ENCODE peak calls at places on chromosomes 3 and 15, in seven cellular contexts. M, G, J, C, L, W and K are unnamed samples.

GRCh38 chr15:77186518-77187095 is 115.7 kb upstream of the TSPAN3 start:
- DNase-seq in M (peak), G (peak), J (peak), C (peak), L (peak), W (peak), K (peak)

GRCh38 chr3:113166719-113167492 is 44.5 kb upstream of the BOC start:
- DNase-seq in M (peak), G (peak), J (peak), C (peak), L (peak), W (no peak), K (no peak)

GRCh38 chr3:189502676-189503257 is 128.4 kb upstream of the TP63 start:
- DNase-seq in M (no peak), G (no peak), J (no peak), C (no peak), L (no peak), W (no peak), K (peak)

GRCh38 chr3:134839990-134840389 is 44.9 kb downstream of the EPHB1 start:
- DNase-seq in M (no peak), G (no peak), J (no peak), C (no peak), L (no peak), W (no peak), K (peak)

GRCh38 chr3:63228677-63229076 is 49.4 kb upstream of the SYNPR start:
- DNase-seq in M (peak), G (peak), J (peak), C (peak), L (peak), W (peak), K (peak)

GRCh38 chr15:98689431-98689861 is 41.1 kb downstream of the IGF1R start:
- DNase-seq in M (peak), G (peak), J (no peak), C (peak), L (peak), W (no peak), K (no peak)

GRCh38 chr15:85825719-85826118 is 31.0 kb upstream of the KLHL25 start:
- DNase-seq in M (no peak), G (peak), J (no peak), C (no peak), L (no peak), W (no peak), K (no peak)

GRCh38 chr15:66850078-66850991 is 148.3 kb downstream of the SMAD6 start:
- DNase-seq in M (no peak), G (no peak), J (no peak), C (peak), L (no peak), W (no peak), K (no peak)

GRCh38 chr3:53180305-53181023 is 19.5 kb downstream of the PRKCD start:
- DNase-seq in M (no peak), G (no peak), J (no peak), C (no peak), L (no peak), W (no peak), K (no peak)

GRCh38 chr15:77784361-77785292 is 151.9 kb upstream of the LINGO1 start:
- DNase-seq in M (no peak), G (peak), J (peak), C (peak), L (no peak), W (peak), K (no peak)

GRCh38 chr15:65211157-65211982 is at the start of gene CILP:
- DNase-seq in M (peak), G (no peak), J (peak), C (peak), L (peak), W (no peak), K (no peak)

GRCh38 chr15:56815247-56815646 is 81.9 kb upstream of the ZNF280D start:
- DNase-seq in M (no peak), G (peak), J (no peak), C (no peak), L (no peak), W (peak), K (no peak)

GRCh38 chr15:73752817-73753214 is 335 bp downstream of the INSYN1 start:
- DNase-seq in M (peak), G (no peak), J (peak), C (peak), L (no peak), W (no peak), K (no peak)

GRCh38 chr15:73751481-73751880 is 1.7 kb downstream of the INSYN1 start:
- DNase-seq in M (no peak), G (no peak), J (no peak), C (no peak), L (no peak), W (no peak), K (no peak)

GRCh38 chr15:73753250-73754130 is at the start of gene INSYN1:
- DNase-seq in M (peak), G (no peak), J (peak), C (peak), L (peak), W (no peak), K (no peak)

GRCh38 chr15:73750951-73751350 is 2.2 kb downstream of the INSYN1 start:
- DNase-seq in M (no peak), G (no peak), J (no peak), C (no peak), L (no peak), W (no peak), K (no peak)

GRCh38 chr15:73751896-73752816 is 995 bp downstream of the INSYN1 start:
- DNase-seq in M (peak), G (no peak), J (peak), C (peak), L (no peak), W (no peak), K (no peak)
- H3K9ac ChIP-seq in M (no peak), G (no peak), J (no peak), C (peak), L (peak), W (no peak), K (no peak)

GRCh38 chr3:23199649-23200048 is 3.5 kb upstream of the UBE2E2 start:
- DNase-seq in M (no peak), G (no peak), J (peak), C (no peak), L (no peak), W (no peak), K (no peak)

GRCh38 chr3:23203651-23204111 is 554 bp downstream of the UBE2E2 start:
- DNase-seq in M (no peak), G (peak), J (peak), C (peak), L (peak), W (no peak), K (peak)

GRCh38 chr3:23202921-23203650 is at the start of gene UBE2E2:
- DNase-seq in M (peak), G (peak), J (peak), C (peak), L (peak), W (no peak), K (peak)

GRCh38 chr3:23201154-23201838 is 1.8 kb upstream of the UBE2E2 start:
- DNase-seq in M (no peak), G (no peak), J (no peak), C (no peak), L (no peak), W (no peak), K (no peak)

GRCh38 chr3:23202203-23202920 is 765 bp upstream of the UBE2E2 start:
- DNase-seq in M (peak), G (peak), J (no peak), C (peak), L (peak), W (no peak), K (no peak)
- TF ChIP-seq EZH2 in M (no peak), G (no peak), J (no peak), C (no peak), L (no peak), W (no peak), K (no peak)

GRCh38 chr3:46812237-46812791 is 50.9 kb downstream of the MYL3 start:
- DNase-seq in M (peak), G (no peak), J (peak), C (peak), L (peak), W (no peak), K (peak)

GRCh38 chr3:46811615-46812236 is 51.5 kb downstream of the MYL3 start:
- DNase-seq in M (no peak), G (no peak), J (peak), C (no peak), L (no peak), W (no peak), K (no peak)
- H3K9ac ChIP-seq in M (no peak), G (no peak), J (no peak), C (no peak), L (no peak), W (no peak), K (no peak)

DNA sequence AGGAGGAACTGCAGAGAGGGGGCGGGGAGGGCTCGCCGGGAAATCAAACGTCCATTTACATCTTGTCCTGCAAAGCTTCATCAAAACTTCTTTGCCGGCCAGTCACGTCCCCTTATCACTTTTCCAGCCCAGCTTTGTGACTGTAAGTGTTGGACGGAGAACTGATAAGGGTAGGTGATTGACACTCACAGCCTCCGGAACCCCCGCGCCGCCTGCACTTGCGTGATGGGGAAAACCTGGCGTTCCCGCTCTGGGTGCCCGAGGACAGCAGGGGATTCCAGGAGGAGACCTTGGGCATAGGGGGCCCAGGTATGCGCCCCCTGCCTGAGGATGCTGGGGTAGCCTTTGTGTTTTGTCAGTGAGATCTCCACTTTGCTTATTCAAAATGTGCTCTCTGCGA is 72.8 kb upstream of the ANKRD34C start:
- DNase-seq in M (no peak), G (no peak), J (peak), C (no peak), L (no peak), W (no peak), K (no peak)
- TF ChIP-seq EZH2 in M (no peak), G (no peak), J (no peak), C (no peak), L (no peak), W (no peak), K (no peak)

GRCh38 chr3:129224984-129225393 is 24.4 kb upstream of the COPG1 start:
- DNase-seq in M (peak), G (peak), J (no peak), C (peak), L (peak), W (no peak), K (no peak)
- H3K9ac ChIP-seq in M (no peak), G (peak), J (no peak), C (peak), L (peak), W (peak), K (no peak)

DNA sequence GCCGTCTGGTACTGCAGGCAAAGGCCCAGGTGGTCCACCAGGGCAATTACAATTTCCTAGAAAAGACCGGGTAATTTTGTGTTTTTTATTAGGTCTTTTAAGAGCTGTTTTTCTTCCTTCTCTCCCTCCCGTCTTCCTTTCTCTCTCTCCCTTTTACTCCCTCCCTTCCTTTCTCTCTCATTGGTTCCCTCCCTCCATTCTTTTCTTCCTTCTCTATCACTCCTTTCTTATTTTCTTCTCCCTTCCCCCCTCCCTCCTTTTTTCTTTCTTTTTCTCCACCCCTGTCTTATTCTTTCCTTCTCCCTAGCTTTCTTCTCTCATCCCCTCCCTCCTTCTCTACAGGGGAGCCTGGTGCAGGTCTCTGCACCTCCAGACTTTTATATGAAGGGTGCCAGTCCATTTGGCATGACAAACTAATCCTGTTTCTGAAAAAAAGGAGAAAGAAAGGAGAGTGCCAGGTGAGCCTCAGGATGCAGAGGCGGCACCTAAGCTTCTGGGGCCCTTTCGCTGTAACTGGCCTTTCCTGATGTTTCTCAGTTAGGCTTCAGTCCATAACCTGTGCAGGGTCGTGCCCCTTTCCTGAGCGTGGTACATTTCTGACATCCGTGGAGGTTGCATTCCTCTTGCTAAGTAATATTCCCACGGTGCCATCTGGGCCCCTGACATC is 9.1 kb upstream of the ONECUT1 start:
- DNase-seq in M (no peak), G (no peak), J (no peak), C (no peak), L (no peak), W (no peak), K (no peak)
- TF ChIP-seq EZH2 in M (no peak), G (no peak), J (no peak), C (peak), L (no peak), W (no peak), K (no peak)

DNA sequence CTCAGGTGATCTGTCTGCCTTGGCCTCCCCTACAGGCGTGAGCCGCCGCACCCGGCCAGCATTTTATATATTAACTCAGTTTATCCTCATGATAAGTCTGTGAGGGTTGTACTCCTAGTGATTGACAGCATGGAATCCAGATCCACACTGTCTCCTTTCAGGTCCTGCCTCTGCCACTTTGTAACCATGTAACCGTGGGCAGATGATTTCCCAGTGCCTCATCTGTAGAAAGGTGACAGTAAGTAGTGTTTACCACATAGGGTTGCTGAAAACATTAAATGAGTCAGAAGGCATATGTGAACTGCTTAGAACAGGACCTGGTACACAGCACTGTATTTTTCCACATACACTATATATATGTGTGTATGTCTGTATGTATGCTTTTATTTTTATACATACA is 2.4 kb downstream of the FYTTD1 start:
- DNase-seq in M (no peak), G (no peak), J (no peak), C (peak), L (no peak), W (no peak), K (no peak)
- H3K9ac ChIP-seq in M (no peak), G (no peak), J (no peak), C (peak), L (no peak), W (peak), K (no peak)